ENCODE peak calls at places on chromosomes 12 and 14, in four cellular contexts. One of them, this sample, is unnamed.

GRCh38 chr14:22555573-22556011 is 33.4 kb downstream of the DAD1 start:
- DNase-seq in A549: no peak
- DNase-seq in WTC11: no peak
- DNase-seq in HepG2: no peak
- DNase-seq in this sample: no peak

GRCh38 chr12:77204055-77204454 is 138.7 kb upstream of the E2F7 start:
- DNase-seq in WTC11: peak
- DNase-seq in HepG2: no peak
- DNase-seq in A549: no peak
- DNase-seq in this sample: no peak

GRCh38 chr12:111745201-111745600 is 21.5 kb upstream of the ALDH2 start:
- DNase-seq in A549: no peak
- DNase-seq in HepG2: no peak
- DNase-seq in WTC11: no peak
- DNase-seq in this sample: no peak

GRCh38 chr12:6774557-6775062 is 2.3 kb downstream of the LAG3 start:
- DNase-seq in WTC11: no peak
- DNase-seq in HepG2: no peak
- DNase-seq in A549: no peak
- DNase-seq in this sample: no peak

GRCh38 chr14:101817511-101818001 is 56.0 kb downstream of the PPP2R5C start:
- DNase-seq in WTC11: no peak
- DNase-seq in A549: no peak
- DNase-seq in HepG2: no peak
- DNase-seq in this sample: no peak

GRCh38 chr12:25518512-25518911 is 34.6 kb downstream of the LMNTD1 start:
- DNase-seq in A549: no peak
- DNase-seq in WTC11: no peak
- DNase-seq in HepG2: no peak
- DNase-seq in this sample: no peak

GRCh38 chr14:93725993-93726392 is 62.3 kb downstream of the PRIMA1 start:
- DNase-seq in HepG2: no peak
- DNase-seq in WTC11: no peak
- DNase-seq in A549: no peak
- DNase-seq in this sample: no peak

GRCh38 chr12:5665615-5666014 is 233.7 kb downstream of the NTF3 start:
- DNase-seq in HepG2: no peak
- DNase-seq in A549: no peak
- DNase-seq in WTC11: no peak
- DNase-seq in this sample: no peak

GRCh38 chr12:6053541-6053940 is 70.9 kb downstream of the VWF start:
- DNase-seq in WTC11: no peak
- DNase-seq in A549: no peak
- DNase-seq in HepG2: peak
- DNase-seq in this sample: no peak

GRCh38 chr14:50410921-50411320 is 14.2 kb upstream of the CDKL1 start:
- DNase-seq in HepG2: no peak
- DNase-seq in A549: no peak
- DNase-seq in WTC11: no peak
- DNase-seq in this sample: no peak

GRCh38 chr12:50862316-50862715 is 19.6 kb downstream of the TMPRSS12 start:
- DNase-seq in HepG2: no peak
- DNase-seq in WTC11: no peak
- DNase-seq in A549: peak
- DNase-seq in this sample: peak

GRCh38 chr14:37054869-37055268 is 117.5 kb downstream of the SLC25A21 start:
- DNase-seq in A549: no peak
- DNase-seq in WTC11: no peak
- DNase-seq in HepG2: no peak
- DNase-seq in this sample: no peak

GRCh38 chr12:117508468-117508867 is 147.0 kb upstream of the NOS1 start:
- DNase-seq in WTC11: no peak
- DNase-seq in A549: no peak
- DNase-seq in HepG2: no peak
- DNase-seq in this sample: no peak

GRCh38 chr14:35398095-35398584 is 6.4 kb downstream of the NFKBIA start:
- DNase-seq in HepG2: no peak
- DNase-seq in A549: no peak
- DNase-seq in WTC11: no peak
- DNase-seq in this sample: no peak

GRCh38 chr12:68406134-68406576 is 74.0 kb upstream of the MDM1 start:
- DNase-seq in A549: peak
- DNase-seq in WTC11: peak
- DNase-seq in HepG2: peak
- DNase-seq in this sample: no peak

GRCh38 chr12:30643366-30643765 is 52.3 kb downstream of the IPO8 start:
- DNase-seq in HepG2: no peak
- DNase-seq in WTC11: no peak
- DNase-seq in A549: no peak
- DNase-seq in this sample: no peak

GRCh38 chr12:108532061-108532848 is 17.2 kb downstream of the FICD start:
- DNase-seq in WTC11: no peak
- DNase-seq in HepG2: no peak
- DNase-seq in A549: no peak
- DNase-seq in this sample: peak

GRCh38 chr12:2372178-2372577 is 319.4 kb downstream of the CACNA1C start:
- DNase-seq in HepG2: no peak
- DNase-seq in WTC11: no peak
- DNase-seq in A549: no peak
- DNase-seq in this sample: no peak

GRCh38 chr12:5193569-5193968 is 149.9 kb downstream of the KCNA5 start:
- DNase-seq in WTC11: no peak
- DNase-seq in A549: no peak
- DNase-seq in HepG2: no peak
- DNase-seq in this sample: no peak

GRCh38 chr12:26017484-26018211 is 59.2 kb downstream of the RASSF8 start:
- DNase-seq in HepG2: peak
- DNase-seq in WTC11: peak
- DNase-seq in A549: peak
- DNase-seq in this sample: no peak

GRCh38 chr12:121334513-121335343 is 17.5 kb downstream of the ANAPC5 start:
- DNase-seq in A549: peak
- DNase-seq in HepG2: peak
- DNase-seq in WTC11: no peak
- DNase-seq in this sample: peak

GRCh38 chr12:130958557-130959140 is 4.9 kb downstream of the ADGRD1 start:
- DNase-seq in WTC11: no peak
- DNase-seq in HepG2: no peak
- DNase-seq in A549: no peak
- DNase-seq in this sample: no peak

GRCh38 chr12:52371716-52372115 is 4.4 kb upstream of the KRT85 start:
- DNase-seq in A549: no peak
- DNase-seq in WTC11: no peak
- DNase-seq in HepG2: no peak
- DNase-seq in this sample: no peak
- TF ChIP-seq HMGXB4 in A549: no peak
- TF ChIP-seq HMGXB4 in WTC11: no peak
- TF ChIP-seq HMGXB4 in HepG2: no peak
- TF ChIP-seq HMGXB4 in this sample: no peak

GRCh38 chr12:113073586-113073985 is 17.1 kb downstream of the DTX1 start:
- DNase-seq in HepG2: no peak
- DNase-seq in A549: no peak
- DNase-seq in WTC11: no peak
- DNase-seq in this sample: no peak

GRCh38 chr12:113071063-113071426 is 14.5 kb downstream of the DTX1 start:
- DNase-seq in A549: no peak
- DNase-seq in WTC11: no peak
- DNase-seq in HepG2: no peak
- DNase-seq in this sample: no peak

GRCh38 chr12:113071427-113072112 is 15.0 kb downstream of the DTX1 start:
- DNase-seq in A549: no peak
- DNase-seq in WTC11: no peak
- DNase-seq in HepG2: peak
- DNase-seq in this sample: no peak

GRCh38 chr12:113070117-113070906 is 13.8 kb downstream of the DTX1 start:
- DNase-seq in HepG2: no peak
- DNase-seq in A549: no peak
- DNase-seq in WTC11: no peak
- DNase-seq in this sample: no peak

GRCh38 chr12:113072136-113072535 is 15.6 kb downstream of the DTX1 start:
- DNase-seq in WTC11: no peak
- DNase-seq in HepG2: peak
- DNase-seq in A549: no peak
- DNase-seq in this sample: no peak
- TF ChIP-seq HMGXB4 in WTC11: no peak
- TF ChIP-seq HMGXB4 in HepG2: no peak
- TF ChIP-seq HMGXB4 in A549: no peak
- TF ChIP-seq HMGXB4 in this sample: no peak

GRCh38 chr12:95440401-95440800 is 33.6 kb upstream of the METAP2 start:
- DNase-seq in A549: no peak
- DNase-seq in HepG2: no peak
- DNase-seq in WTC11: no peak
- DNase-seq in this sample: no peak
- TF ChIP-seq HMGXB4 in A549: no peak
- TF ChIP-seq HMGXB4 in HepG2: no peak
- TF ChIP-seq HMGXB4 in WTC11: no peak
- TF ChIP-seq HMGXB4 in this sample: no peak

GRCh38 chr12:70048521-70049245 is 194.6 kb upstream of the CNOT2 start:
- DNase-seq in WTC11: no peak
- DNase-seq in HepG2: no peak
- DNase-seq in A549: no peak
- DNase-seq in this sample: no peak

GRCh38 chr12:70043490-70044138 is 199.6 kb upstream of the CNOT2 start:
- DNase-seq in HepG2: no peak
- DNase-seq in A549: no peak
- DNase-seq in WTC11: no peak
- DNase-seq in this sample: no peak

GRCh38 chr12:70044170-70044569 is 199.1 kb upstream of the CNOT2 start:
- DNase-seq in A549: no peak
- DNase-seq in WTC11: no peak
- DNase-seq in HepG2: no peak
- DNase-seq in this sample: peak

GRCh38 chr12:70045514-70045913 is 197.7 kb upstream of the CNOT2 start:
- DNase-seq in A549: no peak
- DNase-seq in HepG2: no peak
- DNase-seq in WTC11: no peak
- DNase-seq in this sample: no peak

GRCh38 chr12:70045036-70045435 is 198.2 kb upstream of the CNOT2 start:
- DNase-seq in HepG2: no peak
- DNase-seq in A549: no peak
- DNase-seq in WTC11: no peak
- DNase-seq in this sample: no peak
- TF ChIP-seq HMGXB4 in HepG2: no peak
- TF ChIP-seq HMGXB4 in A549: no peak
- TF ChIP-seq HMGXB4 in WTC11: no peak
- TF ChIP-seq HMGXB4 in this sample: no peak

GRCh38 chr12:38411426-38411825 is 94.9 kb downstream of the ALG10B start:
- DNase-seq in HepG2: no peak
- DNase-seq in WTC11: no peak
- DNase-seq in A549: no peak
- DNase-seq in this sample: no peak

GRCh38 chr12:38417101-38417500 is 100.5 kb downstream of the ALG10B start:
- DNase-seq in A549: no peak
- DNase-seq in HepG2: no peak
- DNase-seq in WTC11: no peak
- DNase-seq in this sample: no peak

GRCh38 chr12:38411947-38412346 is 95.4 kb downstream of the ALG10B start:
- DNase-seq in HepG2: no peak
- DNase-seq in WTC11: no peak
- DNase-seq in A549: no peak
- DNase-seq in this sample: no peak
- TF ChIP-seq HMGXB4 in HepG2: no peak
- TF ChIP-seq HMGXB4 in WTC11: no peak
- TF ChIP-seq HMGXB4 in A549: no peak
- TF ChIP-seq HMGXB4 in this sample: no peak

DNA sequence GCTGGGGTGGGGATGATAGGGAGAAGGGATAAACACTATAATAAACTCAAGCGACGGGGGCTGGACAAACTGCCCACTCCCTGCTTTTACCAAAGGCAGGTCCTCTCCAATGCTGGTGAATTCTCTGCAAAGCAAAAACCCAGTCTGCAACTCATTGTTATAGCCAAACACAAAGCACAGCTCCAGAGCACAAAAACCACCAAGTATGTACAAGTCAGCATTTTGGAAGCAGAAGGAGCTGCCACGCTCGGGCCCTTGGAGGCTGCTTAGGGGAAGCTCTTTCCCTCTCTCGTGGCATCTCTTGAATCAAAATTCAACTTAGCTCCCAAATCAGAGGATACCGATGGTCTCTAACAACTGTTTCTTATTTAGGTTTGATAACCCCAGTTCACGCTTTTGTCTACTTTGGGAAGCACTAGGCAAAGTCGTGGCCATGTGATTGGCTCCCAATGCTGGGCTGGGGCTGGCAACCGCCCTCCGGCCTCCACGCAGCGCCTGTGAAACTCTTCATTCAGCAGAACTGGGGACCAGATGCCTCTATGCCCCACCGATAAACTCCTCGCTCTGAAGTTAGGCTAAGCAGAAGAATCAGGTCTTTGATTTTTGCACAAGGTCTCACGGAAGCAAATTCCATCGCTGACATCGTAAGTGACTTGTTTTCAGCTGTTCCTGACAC is 158.5 kb upstream of the FOXN3 start:
- DNase-seq in WTC11: no peak
- DNase-seq in HepG2: no peak
- DNase-seq in A549: no peak
- DNase-seq in this sample: no peak
- TF ChIP-seq HMGXB4 in WTC11: no peak
- TF ChIP-seq HMGXB4 in HepG2: no peak
- TF ChIP-seq HMGXB4 in A549: no peak
- TF ChIP-seq HMGXB4 in this sample: no peak